ENCODE peak calls at places on chromosomes 7 and 10, in seven cellular contexts. One of them, this sample, is unnamed.

GRCh38 chr7:151537818-151538561 is 18.3 kb upstream of the RHEB start:
- DNase-seq in pancreas: no peak
- DNase-seq in left ventricle myocardium inferior: no peak
- DNase-seq in cardiac muscle cell: peak; percentile 34
- DNase-seq in CD8-positive, alpha-beta T cell: no peak
- DNase-seq in transverse colon: no peak
- DNase-seq in adrenal gland: peak; percentile 35
- DNase-seq in this sample: peak; percentile 41

GRCh38 chr10:1938317-1938716 is 201.0 kb upstream of the ADARB2 start:
- DNase-seq in pancreas: no peak
- DNase-seq in left ventricle myocardium inferior: no peak
- DNase-seq in cardiac muscle cell: no peak
- DNase-seq in CD8-positive, alpha-beta T cell: peak; percentile 29
- DNase-seq in transverse colon: no peak
- DNase-seq in adrenal gland: no peak
- DNase-seq in this sample: no peak

GRCh38 chr10:114925675-114926204 is 12.3 kb upstream of the TRUB1 start:
- DNase-seq in pancreas: peak; percentile 57
- DNase-seq in left ventricle myocardium inferior: no peak
- DNase-seq in cardiac muscle cell: no peak
- DNase-seq in CD8-positive, alpha-beta T cell: no peak
- DNase-seq in transverse colon: no peak
- DNase-seq in adrenal gland: peak; percentile 82
- DNase-seq in this sample: no peak

GRCh38 chr7:79893991-79894390 is 240.6 kb upstream of the GNAI1 start:
- DNase-seq in pancreas: no peak
- DNase-seq in left ventricle myocardium inferior: no peak
- DNase-seq in cardiac muscle cell: no peak
- DNase-seq in CD8-positive, alpha-beta T cell: no peak
- DNase-seq in transverse colon: no peak
- DNase-seq in adrenal gland: no peak
- DNase-seq in this sample: no peak

GRCh38 chr10:37222046-37222445 is 96.6 kb downstream of the ANKRD30A start:
- DNase-seq in pancreas: no peak
- DNase-seq in left ventricle myocardium inferior: no peak
- DNase-seq in cardiac muscle cell: no peak
- DNase-seq in CD8-positive, alpha-beta T cell: no peak
- DNase-seq in transverse colon: no peak
- DNase-seq in adrenal gland: no peak
- DNase-seq in this sample: no peak

GRCh38 chr10:91198781-91199180 is 21.7 kb upstream of the PCGF5 start:
- DNase-seq in pancreas: no peak
- DNase-seq in left ventricle myocardium inferior: no peak
- DNase-seq in cardiac muscle cell: no peak
- DNase-seq in CD8-positive, alpha-beta T cell: no peak
- DNase-seq in transverse colon: no peak
- DNase-seq in adrenal gland: no peak
- DNase-seq in this sample: no peak

GRCh38 chr10:133388973-133389818 is 4.8 kb upstream of the MTG1 start:
- DNase-seq in pancreas: peak; percentile 7
- DNase-seq in left ventricle myocardium inferior: no peak
- DNase-seq in cardiac muscle cell: no peak
- DNase-seq in CD8-positive, alpha-beta T cell: peak; percentile 26
- DNase-seq in transverse colon: peak; percentile 57
- DNase-seq in adrenal gland: no peak
- DNase-seq in this sample: no peak

GRCh38 chr7:17153571-17153970 is 144.9 kb upstream of the AHR start:
- DNase-seq in pancreas: no peak
- DNase-seq in left ventricle myocardium inferior: no peak
- DNase-seq in cardiac muscle cell: no peak
- DNase-seq in CD8-positive, alpha-beta T cell: no peak
- DNase-seq in transverse colon: no peak
- DNase-seq in adrenal gland: no peak
- DNase-seq in this sample: no peak

GRCh38 chr10:102758226-102758932 is 14.6 kb downstream of the WBP1L start:
- DNase-seq in pancreas: no peak
- DNase-seq in left ventricle myocardium inferior: no peak
- DNase-seq in cardiac muscle cell: peak; percentile 67
- DNase-seq in CD8-positive, alpha-beta T cell: no peak
- DNase-seq in transverse colon: no peak
- DNase-seq in adrenal gland: no peak
- DNase-seq in this sample: no peak

GRCh38 chr10:124997791-124998623 is 56.1 kb downstream of the ZRANB1 start:
- DNase-seq in pancreas: peak; percentile 12
- DNase-seq in left ventricle myocardium inferior: peak; percentile 15
- DNase-seq in cardiac muscle cell: no peak
- DNase-seq in CD8-positive, alpha-beta T cell: no peak
- DNase-seq in transverse colon: peak; percentile 5
- DNase-seq in adrenal gland: peak; percentile 31
- DNase-seq in this sample: no peak

GRCh38 chr10:77247076-77247561 is 390.5 kb downstream of the KCNMA1 start:
- DNase-seq in pancreas: peak; percentile 34
- DNase-seq in left ventricle myocardium inferior: no peak
- DNase-seq in cardiac muscle cell: no peak
- DNase-seq in CD8-positive, alpha-beta T cell: no peak
- DNase-seq in transverse colon: no peak
- DNase-seq in adrenal gland: peak; percentile 52
- DNase-seq in this sample: no peak

GRCh38 chr10:114708717-114709352 is 50.8 kb upstream of the ABLIM1 start:
- DNase-seq in pancreas: no peak
- DNase-seq in left ventricle myocardium inferior: no peak
- DNase-seq in cardiac muscle cell: no peak
- DNase-seq in CD8-positive, alpha-beta T cell: no peak
- DNase-seq in transverse colon: no peak
- DNase-seq in adrenal gland: no peak
- DNase-seq in this sample: no peak

GRCh38 chr10:91296471-91296870 is 76.0 kb downstream of the PCGF5 start:
- DNase-seq in pancreas: no peak
- DNase-seq in left ventricle myocardium inferior: no peak
- DNase-seq in cardiac muscle cell: peak; percentile 28
- DNase-seq in CD8-positive, alpha-beta T cell: no peak
- DNase-seq in transverse colon: no peak
- DNase-seq in adrenal gland: no peak
- DNase-seq in this sample: no peak

GRCh38 chr7:42478717-42479116 is 241.7 kb upstream of the GLI3 start:
- DNase-seq in pancreas: no peak
- DNase-seq in left ventricle myocardium inferior: peak; percentile 52
- DNase-seq in cardiac muscle cell: no peak
- DNase-seq in CD8-positive, alpha-beta T cell: no peak
- DNase-seq in transverse colon: no peak
- DNase-seq in adrenal gland: no peak
- DNase-seq in this sample: no peak

GRCh38 chr7:42479452-42480303 is 242.7 kb upstream of the GLI3 start:
- DNase-seq in pancreas: no peak
- DNase-seq in left ventricle myocardium inferior: no peak
- DNase-seq in cardiac muscle cell: no peak
- DNase-seq in CD8-positive, alpha-beta T cell: no peak
- DNase-seq in transverse colon: no peak
- DNase-seq in adrenal gland: no peak
- DNase-seq in this sample: no peak

GRCh38 chr7:42480304-42480665 is 243.3 kb upstream of the GLI3 start:
- DNase-seq in pancreas: no peak
- DNase-seq in left ventricle myocardium inferior: no peak
- DNase-seq in cardiac muscle cell: no peak
- DNase-seq in CD8-positive, alpha-beta T cell: no peak
- DNase-seq in transverse colon: no peak
- DNase-seq in adrenal gland: no peak
- DNase-seq in this sample: no peak

GRCh38 chr7:42475082-42475481 is 238.1 kb upstream of the GLI3 start:
- DNase-seq in pancreas: no peak
- DNase-seq in left ventricle myocardium inferior: no peak
- DNase-seq in cardiac muscle cell: no peak
- DNase-seq in CD8-positive, alpha-beta T cell: no peak
- DNase-seq in transverse colon: no peak
- DNase-seq in adrenal gland: no peak
- DNase-seq in this sample: no peak

GRCh38 chr7:42476255-42476654 is 239.2 kb upstream of the GLI3 start:
- DNase-seq in pancreas: no peak
- DNase-seq in left ventricle myocardium inferior: no peak
- DNase-seq in cardiac muscle cell: no peak
- DNase-seq in CD8-positive, alpha-beta T cell: no peak
- DNase-seq in transverse colon: no peak
- DNase-seq in adrenal gland: no peak
- DNase-seq in this sample: no peak
- H3K27ac ChIP-seq in pancreas: no peak overlapping the region
- H3K27ac ChIP-seq in left ventricle myocardium inferior: no peak overlapping the region
- H3K27ac ChIP-seq in cardiac muscle cell: no peak overlapping the region
- H3K27ac ChIP-seq in CD8-positive, alpha-beta T cell: no peak overlapping the region
- H3K27ac ChIP-seq in transverse colon: no peak overlapping the region
- H3K27ac ChIP-seq in adrenal gland: no peak overlapping the region
- H3K27ac ChIP-seq in this sample: no peak overlapping the region

GRCh38 chr10:26755443-26755903 is 58.0 kb downstream of the PDSS1 start:
- DNase-seq in pancreas: no peak
- DNase-seq in left ventricle myocardium inferior: no peak
- DNase-seq in cardiac muscle cell: no peak
- DNase-seq in CD8-positive, alpha-beta T cell: no peak
- DNase-seq in transverse colon: no peak
- DNase-seq in adrenal gland: no peak
- DNase-seq in this sample: no peak
- H3K27ac ChIP-seq in pancreas: no peak overlapping the region
- H3K27ac ChIP-seq in left ventricle myocardium inferior: no peak overlapping the region
- H3K27ac ChIP-seq in cardiac muscle cell: no peak overlapping the region
- H3K27ac ChIP-seq in CD8-positive, alpha-beta T cell: no peak overlapping the region
- H3K27ac ChIP-seq in transverse colon: no peak overlapping the region
- H3K27ac ChIP-seq in adrenal gland: no peak overlapping the region
- H3K27ac ChIP-seq in this sample: no peak overlapping the region

DNA sequence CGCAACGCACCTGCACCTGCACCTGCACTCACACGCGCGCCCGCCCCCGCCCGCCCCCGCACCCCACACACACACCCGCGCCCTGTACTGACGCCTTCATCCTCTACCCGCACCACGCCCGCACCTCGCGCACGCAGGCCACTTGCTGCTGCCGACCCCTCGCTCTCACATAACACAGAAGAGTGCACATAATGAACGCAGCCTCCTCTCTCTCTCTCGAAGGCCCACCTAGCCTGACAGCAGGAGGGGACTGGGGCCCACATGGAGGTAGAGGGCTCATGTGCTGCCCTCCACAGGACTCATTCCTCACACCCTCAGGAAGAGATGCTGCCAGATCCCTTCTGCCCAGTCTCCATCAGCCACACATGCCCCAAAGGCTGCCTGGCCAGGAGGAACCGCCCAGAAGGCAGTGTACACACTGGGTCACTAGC is 432 bp upstream of the CAMK2B start:
- DNase-seq in pancreas: no peak
- DNase-seq in left ventricle myocardium inferior: no peak
- DNase-seq in cardiac muscle cell: peak; percentile 65
- DNase-seq in CD8-positive, alpha-beta T cell: no peak
- DNase-seq in transverse colon: no peak
- DNase-seq in adrenal gland: no peak
- DNase-seq in this sample: peak; percentile 14
- H3K27ac ChIP-seq in pancreas: no peak overlapping the region
- H3K27ac ChIP-seq in left ventricle myocardium inferior: peak overlapping the region; percentile 89
- H3K27ac ChIP-seq in cardiac muscle cell: no peak overlapping the region
- H3K27ac ChIP-seq in CD8-positive, alpha-beta T cell: no peak overlapping the region
- H3K27ac ChIP-seq in transverse colon: no peak overlapping the region
- H3K27ac ChIP-seq in adrenal gland: no peak overlapping the region
- H3K27ac ChIP-seq in this sample: no peak overlapping the region

GRCh38 chr7:74656421-74656910 is 1.1 kb upstream of the GTF2I start:
- DNase-seq in pancreas: peak; percentile 47
- DNase-seq in left ventricle myocardium inferior: peak; percentile 60
- DNase-seq in cardiac muscle cell: peak; percentile 56
- DNase-seq in CD8-positive, alpha-beta T cell: peak; percentile 36
- DNase-seq in transverse colon: peak; percentile 66
- DNase-seq in adrenal gland: peak; percentile 78
- DNase-seq in this sample: peak; percentile 53

GRCh38 chr7:74654811-74655210 is 2.7 kb upstream of the GTF2I start:
- DNase-seq in pancreas: no peak
- DNase-seq in left ventricle myocardium inferior: no peak
- DNase-seq in cardiac muscle cell: no peak
- DNase-seq in CD8-positive, alpha-beta T cell: no peak
- DNase-seq in transverse colon: no peak
- DNase-seq in adrenal gland: no peak
- DNase-seq in this sample: no peak

GRCh38 chr7:74653686-74654181 is 3.8 kb upstream of the GTF2I start:
- DNase-seq in pancreas: no peak
- DNase-seq in left ventricle myocardium inferior: no peak
- DNase-seq in cardiac muscle cell: no peak
- DNase-seq in CD8-positive, alpha-beta T cell: no peak
- DNase-seq in transverse colon: no peak
- DNase-seq in adrenal gland: no peak
- DNase-seq in this sample: no peak

GRCh38 chr7:74655785-74656420 is 1.6 kb upstream of the GTF2I start:
- DNase-seq in pancreas: no peak
- DNase-seq in left ventricle myocardium inferior: no peak
- DNase-seq in cardiac muscle cell: no peak
- DNase-seq in CD8-positive, alpha-beta T cell: no peak
- DNase-seq in transverse colon: no peak
- DNase-seq in adrenal gland: no peak
- DNase-seq in this sample: peak; percentile 10

DNA sequence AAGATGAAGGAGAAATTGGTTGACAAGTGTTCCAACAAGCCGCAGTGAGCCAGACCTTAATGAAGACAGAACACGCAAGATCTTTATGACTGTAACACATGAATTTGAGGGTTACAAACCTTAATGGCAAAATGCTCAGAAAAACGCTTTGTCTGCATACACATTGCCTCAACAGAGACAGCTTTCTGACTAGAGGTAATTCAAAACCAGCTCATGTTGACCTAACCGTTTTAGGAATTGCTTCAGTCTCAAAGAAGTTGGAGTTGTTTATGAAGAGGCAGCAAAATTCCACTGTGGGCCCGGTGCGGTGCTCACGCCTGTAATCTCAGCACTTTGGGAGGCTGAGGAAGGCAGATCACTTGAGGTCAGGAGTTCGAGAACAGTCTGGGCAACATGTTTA is 2.2 kb upstream of the GTF2I start:
- DNase-seq in pancreas: no peak
- DNase-seq in left ventricle myocardium inferior: no peak
- DNase-seq in cardiac muscle cell: no peak
- DNase-seq in CD8-positive, alpha-beta T cell: no peak
- DNase-seq in transverse colon: no peak
- DNase-seq in adrenal gland: no peak
- DNase-seq in this sample: no peak
- H3K27ac ChIP-seq in pancreas: no peak overlapping the region
- H3K27ac ChIP-seq in left ventricle myocardium inferior: no peak overlapping the region
- H3K27ac ChIP-seq in cardiac muscle cell: peak overlapping the region; percentile 96
- H3K27ac ChIP-seq in CD8-positive, alpha-beta T cell: no peak overlapping the region
- H3K27ac ChIP-seq in transverse colon: no peak overlapping the region
- H3K27ac ChIP-seq in adrenal gland: no peak overlapping the region
- H3K27ac ChIP-seq in this sample: no peak overlapping the region

GRCh38 chr10:88881335-88881734 is 1.3 kb downstream of the STAMBPL1 start:
- DNase-seq in pancreas: no peak
- DNase-seq in left ventricle myocardium inferior: no peak
- DNase-seq in cardiac muscle cell: no peak
- DNase-seq in CD8-positive, alpha-beta T cell: no peak
- DNase-seq in transverse colon: no peak
- DNase-seq in adrenal gland: no peak
- DNase-seq in this sample: no peak

GRCh38 chr10:88883443-88883799 is 3.4 kb downstream of the STAMBPL1 start:
- DNase-seq in pancreas: no peak
- DNase-seq in left ventricle myocardium inferior: no peak
- DNase-seq in cardiac muscle cell: no peak
- DNase-seq in CD8-positive, alpha-beta T cell: no peak
- DNase-seq in transverse colon: no peak
- DNase-seq in adrenal gland: no peak
- DNase-seq in this sample: no peak

GRCh38 chr10:88880287-88881094 is 446 bp downstream of the STAMBPL1 start:
- DNase-seq in pancreas: peak; percentile 79
- DNase-seq in left ventricle myocardium inferior: peak; percentile 87
- DNase-seq in cardiac muscle cell: peak; percentile 85
- DNase-seq in CD8-positive, alpha-beta T cell: peak; percentile 60
- DNase-seq in transverse colon: peak; percentile 85
- DNase-seq in adrenal gland: peak; percentile 83
- DNase-seq in this sample: peak; percentile 66

GRCh38 chr10:88879754-88880286 is at the start of gene STAMBPL1:
- DNase-seq in pancreas: no peak
- DNase-seq in left ventricle myocardium inferior: no peak
- DNase-seq in cardiac muscle cell: no peak
- DNase-seq in CD8-positive, alpha-beta T cell: peak; percentile 67
- DNase-seq in transverse colon: peak; percentile 77
- DNase-seq in adrenal gland: peak; percentile 57
- DNase-seq in this sample: peak; percentile 20

GRCh38 chr10:88881922-88882645 is 2.0 kb downstream of the STAMBPL1 start:
- DNase-seq in pancreas: no peak
- DNase-seq in left ventricle myocardium inferior: no peak
- DNase-seq in cardiac muscle cell: no peak
- DNase-seq in CD8-positive, alpha-beta T cell: no peak
- DNase-seq in transverse colon: no peak
- DNase-seq in adrenal gland: no peak
- DNase-seq in this sample: no peak
- H3K27ac ChIP-seq in pancreas: no peak overlapping the region
- H3K27ac ChIP-seq in left ventricle myocardium inferior: peak overlapping the region; percentile 94
- H3K27ac ChIP-seq in cardiac muscle cell: no peak overlapping the region
- H3K27ac ChIP-seq in CD8-positive, alpha-beta T cell: no peak overlapping the region
- H3K27ac ChIP-seq in transverse colon: peak overlapping the region; percentile 95
- H3K27ac ChIP-seq in adrenal gland: peak overlapping the region; percentile 96
- H3K27ac ChIP-seq in this sample: peak overlapping the region; percentile 94

This sample was measured in breast epithelium.